ENCODE peak calls at places on chromosomes 4 and X, in four cellular contexts. B, P, F and M are unnamed samples.

GRCh38 chr4:72977936-72978485 is 91.5 kb downstream of the COX18 start:
- DNase-seq in B (no peak), P (no peak), F (no peak), M (no peak)

GRCh38 chr4:58191086-58191485 is 1080.9 kb upstream of the IGFBP7 start:
- DNase-seq in P (no peak), B (no peak), F (no peak), M (no peak)

GRCh38 chrX:420496-421223 is 34.0 kb upstream of the PPP2R3B start:
- DNase-seq in B (no peak), P (no peak), F (no peak), M (no peak)

GRCh38 chrX:39508300-39508692 is 589.5 kb downstream of the BCOR start:
- DNase-seq in F (no peak), P (no peak), B (no peak), M (no peak)

GRCh38 chrX:27336466-27337091 is 126.6 kb downstream of the PPP4R3C start:
- DNase-seq in P (no peak), F (peak; percentile 45), B (peak; percentile 27), M (peak; percentile 82)

GRCh38 chr4:165477799-165478198 is 99.0 kb downstream of the CPE start:
- DNase-seq in B (no peak), P (no peak), F (no peak), M (peak; percentile 43)

GRCh38 chr4:151484396-151485102 is 75.6 kb downstream of the FHIP1A start:
- DNase-seq in B (no peak), F (peak; percentile 52), P (no peak), M (no peak)

GRCh38 chrX:101347859-101348451 is 587 bp downstream of the TIMM8A start:
- DNase-seq in B (no peak), F (no peak), P (no peak), M (peak; percentile 33)

GRCh38 chr4:158873795-158874359 is 105.1 kb downstream of the FNIP2 start:
- DNase-seq in F (no peak), B (peak; percentile 46), P (no peak), M (peak; percentile 59)

GRCh38 chr4:105605493-105605892 is 53.1 kb downstream of the ARHGEF38 start:
- DNase-seq in F (peak; percentile 53), P (no peak), B (no peak), M (peak; percentile 37)

GRCh38 chr4:104235966-104236365 is 258.7 kb downstream of the CXXC4 start:
- DNase-seq in F (no peak), P (no peak), B (no peak), M (no peak)

GRCh38 chr4:879730-880079 is 52.4 kb downstream of the GAK start:
- DNase-seq in B (no peak), P (no peak), F (no peak), M (no peak)

GRCh38 chr4:165877291-165877690 is 4.3 kb downstream of the TLL1 start:
- DNase-seq in P (no peak), B (no peak), F (peak; percentile 71), M (no peak)

GRCh38 chrX:66050140-66050569 is 10.3 kb upstream of the VSIG4 start:
- DNase-seq in P (no peak), B (no peak), F (no peak), M (peak; percentile 62)

GRCh38 chr4:168409089-168409801 is 71.0 kb downstream of the DDX60L start:
- DNase-seq in B (no peak), P (no peak), F (no peak), M (no peak)

GRCh38 chr4:142817442-142817841 is 28.7 kb downstream of the INPP4B start:
- DNase-seq in F (peak; percentile 67), P (no peak), B (no peak), M (peak; percentile 86)

GRCh38 chr4:8817081-8817812 is 54.4 kb downstream of the HMX1 start:
- DNase-seq in P (no peak), B (no peak), F (no peak), M (no peak)

GRCh38 chr4:57426779-57427395 is 316.7 kb upstream of the IGFBP7 start:
- DNase-seq in P (no peak), F (peak; percentile 50), B (peak; percentile 61), M (peak; percentile 86)

GRCh38 chr4:3445829-3446545 is 4.2 kb downstream of the HGFAC start:
- DNase-seq in P (no peak), B (no peak), F (no peak), M (no peak)

GRCh38 chr4:48090621-48091020 is 43.4 kb downstream of the TXK start:
- DNase-seq in F (peak; percentile 59), B (no peak), P (no peak), M (no peak)

GRCh38 chrX:73134741-73135140 is 55.4 kb upstream of the PABPC1L2A start:
- DNase-seq in B (no peak), F (no peak), P (no peak), M (no peak)

GRCh38 chr4:109721033-109721432 is 8.8 kb downstream of the PLA2G12A start:
- DNase-seq in F (no peak), B (no peak), P (no peak), M (no peak)

GRCh38 chrX:72130762-72131231 is 918 bp downstream of the RTL5 start:
- DNase-seq in P (no peak), B (no peak), F (no peak), M (no peak)

GRCh38 chr4:75671802-75672421 is 1.3 kb downstream of the G3BP2 start:
- DNase-seq in P (no peak), F (no peak), B (peak; percentile 19), M (peak; percentile 29)

GRCh38 chr4:149980941-149981340 is 97.3 kb upstream of the DCLK2 start:
- DNase-seq in B (peak; percentile 35), P (no peak), F (peak; percentile 73), M (peak; percentile 78)

GRCh38 chr4:71062436-71062835 is 69.0 kb downstream of the DCK start:
- DNase-seq in P (no peak), B (no peak), F (no peak), M (no peak)

GRCh38 chr4:154073107-154073817 is 284.4 kb upstream of the SFRP2 start:
- DNase-seq in P (no peak), B (no peak), F (no peak), M (peak; percentile 17)

GRCh38 chrX:18354369-18355329 is at the start of gene SCML2:
- DNase-seq in P (peak; percentile 5), B (peak; percentile 66), F (peak; percentile 55), M (peak; percentile 62)

GRCh38 chr4:116561717-116562116 is 523.7 kb downstream of the TRAM1L1 start:
- DNase-seq in P (no peak), F (no peak), B (no peak), M (no peak)

GRCh38 chr4:152229782-152230289 is 306.1 kb downstream of the FBXW7 start:
- DNase-seq in B (no peak), P (no peak), F (peak; percentile 28), M (no peak)

GRCh38 chrX:136754641-136755040 is 26.1 kb downstream of the ARHGEF6 start:
- DNase-seq in F (no peak), B (no peak), P (no peak), M (no peak)

GRCh38 chrX:123083924-123084323 is 100.2 kb upstream of the GRIA3 start:
- DNase-seq in B (no peak), F (no peak), P (no peak), M (no peak)